ENCODE peak calls at places on chromosomes 12 and 14, in seven cellular contexts. J is HCT116, C is HepG2, Z is SK-N-SH, T is K562, F is GM12878, W is H1. O is an unnamed sample.

GRCh38 chr12:121805171-121805687 is 1.4 kb downstream of the SETD1B start:
- DNase-seq in Z (peak; percentile 48), J (no peak), F (no peak), T (no peak), W (no peak), C (no peak), O (no peak)

GRCh38 chr12:111304642-111305071 is 64.2 kb downstream of the PHETA1 start:
- DNase-seq in Z (no peak), J (peak; percentile 52), C (no peak), F (no peak), W (peak; percentile 92), T (peak; percentile 66), O (no peak)

GRCh38 chr12:18383203-18383602 is 121.9 kb downstream of the PIK3C2G start:
- DNase-seq in C (peak; percentile 67), F (no peak), J (no peak), W (no peak), Z (no peak), T (no peak), O (peak; percentile 78)

GRCh38 chr14:21868442-21869046 is 194.9 kb upstream of the OR4E1 start:
- DNase-seq in C (peak; percentile 68), T (peak; percentile 41), F (no peak), W (peak; percentile 88), Z (peak; percentile 29), J (peak; percentile 48), O (peak; percentile 26)

GRCh38 chr14:77203611-77204456 is 22.2 kb downstream of the TMEM63C start:
- DNase-seq in F (no peak), J (no peak), C (no peak), W (no peak), Z (peak; percentile 70), T (no peak), O (peak; percentile 45)

GRCh38 chr14:91369628-91370445 is 47.8 kb downstream of the CCDC88C start:
- DNase-seq in F (no peak), J (no peak), Z (no peak), T (no peak), C (peak; percentile 59), W (no peak), O (no peak)

GRCh38 chr12:57230381-57231155 is 1.1 kb downstream of the SHMT2 start:
- DNase-seq in J (no peak), W (no peak), T (no peak), F (no peak), C (peak; percentile 34), Z (no peak), O (no peak)

GRCh38 chr12:100827901-100828520 is 33.4 kb downstream of the ANO4 start:
- DNase-seq in J (peak; percentile 23), F (no peak), Z (peak; percentile 10), T (peak; percentile 21), W (no peak), C (peak; percentile 13), O (no peak)

GRCh38 chr12:105363890-105364289 is 33.4 kb downstream of the C12orf75 start:
- DNase-seq in T (no peak), Z (no peak), F (no peak), C (no peak), W (no peak), J (no peak), O (no peak)

GRCh38 chr12:131368073-131369071 is 342.5 kb upstream of the SFSWAP start:
- DNase-seq in W (no peak), Z (peak; percentile 85), J (no peak), C (no peak), F (no peak), T (no peak), O (no peak)

GRCh38 chr12:108833355-108833733 is 24.0 kb downstream of the SSH1 start:
- DNase-seq in C (no peak), F (no peak), Z (no peak), T (no peak), W (no peak), J (peak; percentile 71), O (no peak)

DNA sequence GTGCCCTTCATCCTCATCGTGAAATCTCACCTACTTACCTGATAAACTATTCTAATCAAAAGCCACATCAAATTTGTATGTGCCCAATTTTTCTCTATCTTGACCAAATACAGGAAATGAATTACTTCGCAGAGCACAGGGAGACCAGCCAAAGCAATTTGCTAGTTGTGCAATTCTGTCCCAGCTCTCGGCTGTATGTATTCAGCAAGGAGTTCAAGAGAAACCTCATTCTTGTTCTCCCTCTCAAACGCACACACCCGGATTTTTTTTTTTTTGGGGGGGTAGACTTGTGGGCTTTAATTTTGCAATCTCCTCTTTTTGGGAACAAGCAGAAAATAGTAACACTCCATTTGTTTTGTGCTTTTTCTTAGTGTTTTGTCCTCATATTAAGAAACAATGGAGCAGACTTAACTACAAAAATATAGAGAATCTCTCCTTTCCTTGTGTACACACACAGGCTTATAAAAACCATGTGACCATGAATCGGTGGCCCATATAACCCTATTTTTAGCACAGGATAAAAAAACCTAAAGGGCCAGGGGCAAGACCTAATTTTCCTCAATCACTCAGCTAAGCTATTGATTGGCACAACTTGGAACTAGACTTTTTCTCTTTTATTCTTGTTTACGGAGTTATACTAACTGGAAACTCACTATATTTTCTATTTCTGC is 64.2 kb downstream of the MBIP start:
- DNase-seq in Z (no peak), J (no peak), W (no peak), F (no peak), C (no peak), T (no peak), O (no peak)
- TF ChIP-seq JUND in Z (no peak), J (no peak), W (no peak), F (no peak), C (no peak), T (no peak), O (no peak)

GRCh38 chr14:100842799-100843198 is 16.9 kb downstream of the MEG3 start:
- DNase-seq in W (no peak), F (no peak), Z (no peak), J (no peak), C (no peak), T (no peak), O (no peak)

GRCh38 chr14:100840286-100840685 is 14.4 kb downstream of the MEG3 start:
- DNase-seq in C (no peak), F (no peak), W (peak; percentile 63), J (no peak), T (no peak), Z (no peak), O (no peak)

GRCh38 chr14:100839573-100840175 is 13.8 kb downstream of the MEG3 start:
- DNase-seq in J (no peak), F (no peak), C (no peak), W (no peak), T (no peak), Z (peak; percentile 59), O (no peak)

GRCh38 chr14:100840751-100841444 is 15.0 kb downstream of the MEG3 start:
- DNase-seq in W (no peak), J (no peak), C (no peak), F (no peak), T (no peak), Z (no peak), O (no peak)

GRCh38 chr14:100841445-100842403 is 15.8 kb downstream of the MEG3 start:
- DNase-seq in T (no peak), F (no peak), W (no peak), Z (no peak), J (no peak), C (no peak), O (no peak)
- TF ChIP-seq JUND in T (no peak), F (no peak), W (no peak), Z (no peak), J (no peak), C (no peak), O (no peak)

DNA sequence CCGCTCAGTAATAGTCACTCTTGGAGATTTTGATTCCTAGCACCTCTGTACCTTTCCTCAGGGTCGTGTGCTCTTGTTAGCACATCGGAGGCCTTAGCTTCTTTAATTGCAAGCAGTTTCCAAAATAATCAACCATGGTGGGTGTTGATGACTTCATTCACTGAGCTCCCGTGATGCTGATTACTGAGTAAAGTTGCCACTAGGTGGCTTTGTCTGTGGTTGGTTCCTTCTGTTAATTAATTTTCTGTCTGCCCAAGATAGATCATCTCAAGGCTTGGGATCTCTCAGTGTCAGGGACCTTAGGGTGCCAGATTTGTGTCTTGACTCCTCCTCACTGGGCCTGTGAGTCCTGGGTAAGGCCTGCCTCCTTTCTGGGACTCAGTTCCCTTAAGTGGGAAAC is 54.3 kb downstream of the PTPN11 start:
- DNase-seq in Z (peak; percentile 20), J (no peak), T (peak; percentile 12), W (no peak), C (no peak), F (no peak), O (no peak)
- TF ChIP-seq JUND in Z (no peak), J (no peak), T (no peak), W (no peak), C (no peak), F (no peak), O (no peak)

DNA sequence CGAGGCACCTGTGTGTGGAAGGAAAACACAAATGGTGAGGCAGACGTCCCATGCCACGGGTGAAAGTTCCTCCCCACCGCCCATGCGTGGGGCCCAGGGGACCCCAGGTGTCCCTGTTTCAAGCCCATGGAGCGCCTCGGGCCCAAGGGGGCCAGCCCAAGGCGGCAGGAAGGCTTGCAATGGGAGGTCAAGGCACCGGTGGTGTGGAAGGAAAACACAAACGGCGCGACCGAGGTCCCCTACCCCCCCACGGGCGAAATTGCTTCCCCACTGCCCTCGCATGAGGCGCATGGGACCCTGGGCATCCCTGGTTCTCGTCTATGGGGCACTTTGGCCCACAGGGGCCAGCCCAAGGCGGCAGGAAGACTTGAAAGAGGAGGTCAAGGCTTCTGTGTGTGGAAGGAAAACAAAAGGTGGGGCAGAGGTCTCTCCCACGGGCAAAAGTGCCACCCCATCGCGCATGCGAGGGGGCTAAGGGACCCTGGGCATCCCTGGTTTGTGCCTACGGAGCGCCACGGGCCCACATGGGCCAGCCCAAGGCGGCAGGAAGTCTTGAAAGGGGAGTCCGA is 379.4 kb downstream of the ALG10 start:
- DNase-seq in T (no peak), J (no peak), W (peak; percentile 8), C (no peak), F (no peak), Z (peak; percentile 0), O (no peak)
- TF ChIP-seq JUND in T (no peak), J (no peak), W (no peak), C (no peak), F (no peak), Z (no peak), O (no peak)

GRCh38 chr12:10362325-10362724 is 27.5 kb downstream of the KLRK1 start:
- DNase-seq in F (no peak), C (no peak), W (no peak), T (peak; percentile 14), J (no peak), Z (no peak), O (peak; percentile 15)
- TF ChIP-seq JUND in F (no peak), C (no peak), W (no peak), T (no peak), J (no peak), Z (no peak), O (no peak)

GRCh38 chr12:64323006-64323405 is 67.6 kb downstream of the C12orf56 start:
- DNase-seq in Z (no peak), F (no peak), W (no peak), J (no peak), T (no peak), C (no peak), O (no peak)

GRCh38 chr12:64320611-64321010 is 69.9 kb downstream of the C12orf56 start:
- DNase-seq in C (no peak), J (no peak), Z (no peak), T (no peak), F (no peak), W (no peak), O (peak; percentile 9)

GRCh38 chr12:64323476-64324225 is 66.9 kb downstream of the C12orf56 start:
- DNase-seq in T (no peak), Z (no peak), C (no peak), J (no peak), F (no peak), W (no peak), O (no peak)

GRCh38 chr12:64318605-64319004 is 72.0 kb downstream of the C12orf56 start:
- DNase-seq in J (no peak), W (peak; percentile 51), T (peak; percentile 7), Z (no peak), F (no peak), C (peak; percentile 1), O (no peak)
- TF ChIP-seq JUND in J (no peak), W (no peak), T (no peak), Z (no peak), F (no peak), C (no peak), O (no peak)